ENCODE peak calls at places on chromosomes 13 and 19, in eight cellular contexts. Y is GM23248; G is heart right ventricle; W is caudate nucleus; U is activated CD4-positive, alpha-beta T cell treated with anti-CD3 and anti-CD28 coated beads, Interleukin-2, amount 50 U/mL, for 48 hours; O is activated naive CD4-positive, alpha-beta T cell treated with anti-CD3 and anti-CD28 coated beads, Interleukin-2, amount 10 ng/mL, durations not matched to agents 7 days and 5 days; P is NCI-H1417; T is left colon. I is an unnamed sample.

GRCh38 chr19:45474941-45475516 is 7.2 kb downstream of the FOSB start:
- DNase-seq in Y (peak; percentile 33), G (no peak), W (no peak), U (no peak), O (no peak), P (no peak), T (no peak), I (no peak)

GRCh38 chr13:110266983-110267382 is 40.0 kb downstream of the COL4A1 start:
- DNase-seq in Y (no peak), G (no peak), W (no peak), U (no peak), O (no peak), P (no peak), T (no peak), I (no peak)

GRCh38 chr13:113041293-113041690 is 64.3 kb upstream of the F7 start:
- DNase-seq in Y (no peak), G (no peak), W (peak; percentile 50), U (no peak), O (no peak), P (no peak), T (no peak), I (no peak)

GRCh38 chr13:80571346-80572307 is 230.7 kb upstream of the SPRY2 start:
- DNase-seq in Y (no peak), G (no peak), W (no peak), U (no peak), O (no peak), P (no peak), T (no peak), I (no peak)

GRCh38 chr19:55258476-55258827 is 365 bp downstream of the PPP6R1 start:
- DNase-seq in Y (peak; percentile 52), G (no peak), W (no peak), U (peak; percentile 39), O (peak; percentile 61), P (peak; percentile 56), T (no peak), I (no peak)

GRCh38 chr13:39600766-39601165 is 2.2 kb downstream of the LHFPL6 start:
- DNase-seq in Y (peak; percentile 33), G (peak; percentile 49), W (no peak), U (no peak), O (no peak), P (no peak), T (no peak), I (no peak)

GRCh38 chr19:43675906-43676305 is 5.9 kb upstream of the PLAUR start:
- DNase-seq in Y (no peak), G (no peak), W (no peak), U (no peak), O (no peak), P (no peak), T (no peak), I (no peak)

GRCh38 chr19:11361037-11361770 is 6.0 kb downstream of the PLPPR2 start:
- DNase-seq in Y (no peak), G (peak; percentile 52), W (no peak), U (peak; percentile 32), O (no peak), P (no peak), T (peak; percentile 95), I (peak; percentile 79)

GRCh38 chr19:47176071-47176626 is 45.5 kb downstream of the SAE1 start:
- DNase-seq in Y (peak; percentile 81), G (no peak), W (no peak), U (no peak), O (no peak), P (no peak), T (no peak), I (no peak)

GRCh38 chr19:50844296-50844935 is 10.3 kb upstream of the KLK3 start:
- DNase-seq in Y (no peak), G (no peak), W (no peak), U (no peak), O (no peak), P (peak; percentile 89), T (no peak), I (no peak)

GRCh38 chr19:17079710-17080440 is 4.3 kb downstream of the MYO9B start:
- DNase-seq in Y (peak; percentile 100), G (peak; percentile 59), W (peak; percentile 53), U (peak; percentile 73), O (peak; percentile 70), P (no peak), T (peak; percentile 78), I (no peak)

GRCh38 chr19:40585677-40586422 is 9.2 kb downstream of the SHKBP1 start:
- DNase-seq in Y (peak; percentile 70), G (no peak), W (no peak), U (no peak), O (no peak), P (no peak), T (no peak), I (no peak)

GRCh38 chr13:113907637-113908617 is 44.1 kb upstream of the GAS6 start:
- DNase-seq in Y (peak; percentile 79), G (no peak), W (no peak), U (no peak), O (no peak), P (no peak), T (peak; percentile 60), I (no peak)

GRCh38 chr19:45754323-45754722 is 14.7 kb downstream of the SIX5 start:
- DNase-seq in Y (no peak), G (no peak), W (no peak), U (no peak), O (no peak), P (no peak), T (no peak), I (no peak)

GRCh38 chr13:98171806-98172569 is 5.1 kb downstream of the RNF113B start:
- DNase-seq in Y (peak; percentile 78), G (peak; percentile 39), W (no peak), U (no peak), O (no peak), P (no peak), T (no peak), I (peak; percentile 13)

GRCh38 chr19:17772172-17772571 is 20.9 kb downstream of the FCHO1 start:
- DNase-seq in Y (no peak), G (no peak), W (no peak), U (no peak), O (no peak), P (no peak), T (no peak), I (no peak)

GRCh38 chr13:110306960-110307696 is at the start of the genes COL4A1 and COL4A2:
- DNase-seq in Y (peak; percentile 79), G (peak; percentile 86), W (no peak), U (no peak), O (no peak), P (peak; percentile 71), T (no peak), I (peak; percentile 46)

GRCh38 chr19:58460039-58460438 is 6.8 kb upstream of the ZNF324 start:
- DNase-seq in Y (no peak), G (no peak), W (no peak), U (no peak), O (no peak), P (no peak), T (no peak), I (no peak)